ENCODE peak calls at places on chromosome 18, in six cellular contexts. A, L, D, B, H and P are unnamed samples.

GRCh38 chr18:44594779-44595467 is 85.8 kb upstream of the SETBP1 start:
- DNase-seq in H (no peak), A (no peak), L (peak; percentile 78), B (peak; percentile 71), D (peak; percentile 86), P (no peak)

GRCh38 chr18:24793742-24794141 is 333.3 kb downstream of the HRH4 start:
- DNase-seq in L (no peak), A (no peak), H (no peak), D (no peak), B (no peak), P (no peak)

GRCh38 chr18:25463726-25464125 is 111.8 kb upstream of the ZNF521 start:
- DNase-seq in A (no peak), L (no peak), H (no peak), B (no peak), D (no peak), P (no peak)

GRCh38 chr18:48295586-48296311 is 113.4 kb downstream of the ZBTB7C start:
- DNase-seq in L (no peak), B (no peak), A (no peak), D (peak; percentile 6), H (peak; percentile 47), P (no peak)

GRCh38 chr18:70417847-70418246 is 129.0 kb downstream of the SOCS6 start:
- DNase-seq in A (no peak), D (no peak), B (no peak), L (no peak), H (peak; percentile 46), P (no peak)

GRCh38 chr18:48643262-48643661 is 104.4 kb downstream of the CTIF start:
- DNase-seq in H (no peak), A (no peak), D (peak; percentile 48), B (no peak), L (no peak), P (no peak)

GRCh38 chr18:74518456-74519315 is 15.6 kb upstream of the CNDP1 start:
- DNase-seq in D (no peak), H (no peak), B (no peak), L (no peak), A (no peak), P (no peak)

GRCh38 chr18:3966985-3967856 is 487.9 kb downstream of the DLGAP1 start:
- DNase-seq in H (no peak), L (no peak), A (no peak), B (peak; percentile 29), D (peak; percentile 79), P (no peak)

GRCh38 chr18:10142496-10143160 is 228.8 kb downstream of the VAPA start:
- DNase-seq in L (peak; percentile 83), D (peak; percentile 65), A (no peak), H (no peak), B (peak; percentile 22), P (no peak)

GRCh38 chr18:61635901-61636528 is 256.8 kb downstream of the RNF152 start:
- DNase-seq in A (peak; percentile 29), D (peak; percentile 27), H (peak; percentile 66), L (peak; percentile 76), B (peak; percentile 61), P (peak; percentile 57)

GRCh38 chr18:13455960-13456471 is 237.5 kb downstream of the LDLRAD4 start:
- DNase-seq in L (no peak), H (no peak), B (no peak), A (no peak), D (no peak), P (peak; percentile 77)

GRCh38 chr18:135045-135444 is 23.3 kb upstream of the USP14 start:
- DNase-seq in H (no peak), L (no peak), B (no peak), A (no peak), D (no peak), P (no peak)

GRCh38 chr18:23661735-23662308 is 889 bp downstream of the ANKRD29 start:
- DNase-seq in B (no peak), A (no peak), D (no peak), L (no peak), H (no peak), P (no peak)

GRCh38 chr18:74665346-74665745 is 67.7 kb downstream of the ZNF407 start:
- DNase-seq in H (no peak), A (no peak), B (no peak), L (no peak), D (no peak), P (no peak)

GRCh38 chr18:43312891-43313290 is 35.6 kb upstream of the SYT4 start:
- DNase-seq in A (no peak), D (peak; percentile 47), L (no peak), H (no peak), B (peak; percentile 15), P (no peak)

GRCh38 chr18:10213526-10213925 is 240.9 kb upstream of the APCDD1 start:
- DNase-seq in A (no peak), B (peak; percentile 59), D (no peak), L (peak; percentile 4), H (no peak), P (peak; percentile 49)

DNA sequence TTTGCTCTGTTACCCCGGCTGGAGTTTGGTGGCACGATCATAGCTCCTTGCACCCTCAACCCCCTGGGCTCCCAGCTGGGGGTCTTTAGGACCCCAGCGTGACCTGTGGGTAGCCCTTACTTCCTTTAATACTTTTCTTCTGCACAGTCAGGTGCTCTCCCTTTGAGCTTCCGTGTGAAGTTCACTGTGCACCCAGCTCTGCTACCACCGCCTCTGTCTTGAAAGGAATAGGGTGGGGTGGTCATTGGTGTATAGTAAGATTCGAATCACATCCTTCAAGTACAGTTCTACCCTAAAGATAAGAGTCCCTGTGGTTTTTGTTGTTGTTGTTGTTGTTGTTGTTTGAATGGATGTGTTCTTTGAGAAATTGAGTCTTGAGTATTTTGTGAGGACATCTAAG is 267.4 kb downstream of the NEDD4L start:
- DNase-seq in D (no peak), B (no peak), A (no peak), L (no peak), H (no peak), P (no peak)
- H3K9ac ChIP-seq in D (no peak overlapping the region), B (no peak overlapping the region), A (no peak overlapping the region), L (no peak overlapping the region), H (no peak overlapping the region), P (no peak overlapping the region)

DNA sequence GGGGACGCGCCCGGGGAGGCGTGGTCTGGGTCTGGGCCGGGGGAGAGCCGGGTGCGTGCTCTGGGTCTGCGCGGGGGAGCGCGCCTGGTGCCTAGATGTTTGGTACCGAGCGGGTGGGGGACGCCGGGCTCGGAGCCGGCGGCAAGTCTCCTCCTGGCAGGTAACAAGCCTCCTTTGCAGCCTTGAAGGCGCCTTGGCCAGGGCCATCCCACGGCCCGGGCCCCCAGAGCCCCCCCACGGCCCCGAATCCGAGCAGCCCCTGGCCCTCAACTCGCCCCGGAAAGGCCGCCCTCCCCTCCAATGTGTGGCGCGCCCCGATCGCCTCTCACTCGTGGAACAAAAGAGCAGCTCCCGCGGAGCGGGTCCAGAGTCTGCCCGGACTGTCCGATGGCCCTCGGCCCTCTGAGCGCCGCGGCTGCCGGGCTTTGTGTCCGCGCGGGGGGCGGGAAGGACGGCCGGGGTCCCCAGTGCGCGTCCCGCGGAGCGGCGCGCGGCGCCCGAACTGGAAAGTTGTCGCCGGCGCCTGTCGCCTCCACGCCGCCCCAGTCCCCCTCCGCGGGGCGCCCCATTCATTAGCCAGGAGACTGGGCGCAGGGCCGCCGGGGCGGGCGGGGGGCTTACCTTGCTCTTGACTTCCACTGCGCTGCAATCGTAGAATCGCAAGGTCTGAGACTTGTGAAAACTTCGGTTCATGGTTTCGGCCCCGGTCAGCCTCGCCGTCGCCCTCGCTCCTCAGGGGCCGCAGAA is 485 bp downstream of the PARD6G start:
- DNase-seq in L (peak; percentile 16), A (no peak), D (peak; percentile 26), B (peak; percentile 6), H (peak; percentile 79), P (peak; percentile 21)
- H3K9ac ChIP-seq in L (no peak overlapping the region), A (peak overlapping the region; percentile 72), D (peak overlapping the region; percentile 37), B (peak overlapping the region; percentile 63), H (peak overlapping the region; percentile 81), P (peak overlapping the region; percentile 64)

DNA sequence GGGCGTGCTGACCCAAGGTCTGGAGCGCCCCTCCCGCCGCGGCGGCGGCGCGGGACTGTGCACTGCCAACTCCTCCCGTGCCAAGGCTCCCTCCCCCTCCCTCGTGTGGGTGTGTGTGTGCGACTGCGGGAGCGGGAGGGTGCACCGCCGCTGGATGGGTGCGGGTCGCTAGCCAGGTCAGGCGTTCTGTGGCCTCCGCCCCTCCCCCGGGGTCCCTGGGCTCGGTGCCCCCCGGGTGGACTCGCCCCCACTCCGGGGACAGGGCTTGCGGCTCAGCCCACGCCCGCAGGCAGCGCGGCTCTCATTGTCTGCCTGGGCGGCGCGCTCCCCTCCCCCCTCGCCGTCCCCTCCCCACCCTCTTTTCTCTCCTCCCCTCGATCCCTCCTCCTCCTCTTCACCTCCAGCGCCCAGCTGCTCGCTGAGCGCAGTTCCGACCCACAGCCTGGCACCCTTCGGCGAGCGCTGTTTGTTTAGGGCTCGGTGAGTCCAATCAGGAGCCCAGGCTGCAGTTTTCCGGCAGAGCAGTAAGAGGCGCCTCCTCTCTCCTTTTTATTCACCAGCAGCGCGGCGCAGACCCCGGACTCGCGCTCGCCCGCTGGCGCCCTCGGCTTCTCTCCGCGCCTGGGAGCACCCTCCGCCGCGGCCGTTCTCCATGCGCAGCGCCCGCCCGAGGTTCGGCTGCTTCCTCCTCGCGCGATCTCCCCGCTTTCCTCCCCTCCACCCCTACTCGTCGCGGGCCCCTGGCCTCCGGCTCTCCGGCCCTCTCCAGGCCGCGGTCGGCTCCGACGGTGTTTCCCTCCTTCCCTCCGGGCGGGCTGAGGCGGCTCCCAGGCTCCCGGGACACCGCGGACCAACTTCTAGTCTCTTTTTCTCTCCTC is at the start of gene GATA6:
- DNase-seq in B (peak; percentile 91), D (peak; percentile 94), H (peak; percentile 69), L (peak; percentile 95), A (peak; percentile 85), P (no peak)
- H3K9ac ChIP-seq in B (peak within 1 kb of the TSS; percentile 94), D (peak within 1 kb of the TSS; percentile 75), H (no peak within 1 kb of the TSS), L (peak within 1 kb of the TSS; percentile 93), A (peak within 1 kb of the TSS; percentile 66), P (no peak within 1 kb of the TSS)

GRCh38 chr18:58449366-58449935 is 179.4 kb downstream of the ALPK2 start:
- DNase-seq in D (no peak), B (peak; percentile 37), H (no peak), L (no peak), A (no peak), P (no peak)

GRCh38 chr18:58443671-58444070 is 185.2 kb downstream of the ALPK2 start:
- DNase-seq in H (no peak), A (no peak), B (no peak), D (no peak), L (no peak), P (no peak)

GRCh38 chr18:58451115-58451971 is 177.5 kb downstream of the ALPK2 start:
- DNase-seq in L (no peak), H (no peak), A (no peak), B (no peak), D (no peak), P (no peak)

GRCh38 chr18:58446661-58447060 is 182.2 kb downstream of the ALPK2 start:
- DNase-seq in L (no peak), B (no peak), A (no peak), H (no peak), D (no peak), P (no peak)

DNA sequence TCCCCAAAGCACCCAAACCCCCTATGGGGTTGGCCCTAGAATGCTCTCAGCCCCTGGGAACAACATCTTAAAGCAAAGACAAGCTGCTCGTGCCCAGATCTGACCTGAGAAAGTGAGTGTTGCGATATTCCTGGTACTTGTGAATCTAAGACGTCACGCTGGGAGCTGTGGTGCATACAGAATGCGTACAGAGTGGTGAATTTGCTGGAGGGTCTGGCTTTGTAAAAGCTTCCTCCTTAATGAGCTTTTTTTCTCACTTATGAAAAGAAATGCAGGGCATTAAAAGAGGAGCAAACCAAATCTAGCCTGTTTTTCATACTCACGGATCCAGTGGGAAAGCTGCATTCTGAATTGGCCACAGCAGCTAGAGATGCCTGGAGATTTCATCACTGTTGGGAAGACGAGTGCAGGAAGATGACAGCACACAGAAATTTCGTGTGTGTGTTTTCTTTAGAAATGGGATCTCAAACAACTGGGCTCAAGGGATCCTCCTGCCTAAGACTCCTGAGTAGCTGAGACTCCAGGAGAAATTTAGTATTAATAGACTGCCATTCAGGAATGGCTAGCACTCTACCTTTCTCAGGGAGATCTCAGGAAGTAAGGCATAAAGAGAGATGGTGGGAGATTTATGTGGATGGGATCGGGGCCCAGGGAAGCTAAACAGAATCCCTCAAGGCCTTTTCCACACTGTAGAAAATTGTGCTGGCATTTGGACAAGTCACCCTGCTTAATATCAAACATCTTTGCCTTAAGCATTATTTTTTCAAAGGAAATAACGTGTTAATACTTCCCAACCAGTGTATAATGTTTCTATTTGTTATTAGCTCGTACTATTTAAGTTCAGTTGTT is 181.3 kb downstream of the ALPK2 start:
- DNase-seq in D (peak; percentile 20), H (peak; percentile 45), B (no peak), L (no peak), A (no peak), P (no peak)
- H3K9ac ChIP-seq in D (no peak overlapping the region), H (no peak overlapping the region), B (no peak overlapping the region), L (no peak overlapping the region), A (no peak overlapping the region), P (no peak overlapping the region)